ENCODE peak calls at places on chromosome 7, in five cellular contexts. One of them, this sample, is unnamed.
A peak's percentile ranks its signal among the peaks of the same experiment; 100 is the strongest.

GRCh38 chr7:85573346-85573745 is 386.5 kb upstream of the SEMA3D start:
- DNase-seq in H1: no peak
- DNase-seq in H9: no peak
- DNase-seq in neuronal stem cell: no peak
- DNase-seq in mesenchymal stem cell: no peak
- DNase-seq in this sample: no peak

GRCh38 chr7:47300472-47301021 is 281.4 kb downstream of the TNS3 start:
- DNase-seq in H1: peak; percentile 41
- DNase-seq in H9: no peak
- DNase-seq in neuronal stem cell: no peak
- DNase-seq in mesenchymal stem cell: no peak
- DNase-seq in this sample: no peak

GRCh38 chr7:48147078-48147591 is 24.1 kb upstream of the ABCA13 start:
- DNase-seq in H1: no peak
- DNase-seq in H9: peak; percentile 47
- DNase-seq in neuronal stem cell: no peak
- DNase-seq in mesenchymal stem cell: no peak
- DNase-seq in this sample: no peak

GRCh38 chr7:157516911-157517781 is 180.3 kb downstream of the DNAJB6 start:
- DNase-seq in H1: no peak
- DNase-seq in H9: no peak
- DNase-seq in neuronal stem cell: no peak
- DNase-seq in mesenchymal stem cell: no peak
- DNase-seq in this sample: no peak

GRCh38 chr7:135847242-135847641 is 98.6 kb upstream of the FAM180A start:
- DNase-seq in H1: no peak
- DNase-seq in H9: no peak
- DNase-seq in neuronal stem cell: no peak
- DNase-seq in mesenchymal stem cell: no peak
- DNase-seq in this sample: no peak

GRCh38 chr7:22378199-22378961 is 21.4 kb upstream of the RAPGEF5 start:
- DNase-seq in H1: no peak
- DNase-seq in H9: no peak
- DNase-seq in neuronal stem cell: no peak
- DNase-seq in mesenchymal stem cell: no peak
- DNase-seq in this sample: no peak

GRCh38 chr7:127657500-127657899 is 5.5 kb downstream of the SND1 start:
- DNase-seq in H1: no peak
- DNase-seq in H9: no peak
- DNase-seq in neuronal stem cell: no peak
- DNase-seq in mesenchymal stem cell: no peak
- DNase-seq in this sample: no peak

GRCh38 chr7:155298288-155298833 is 683 bp downstream of the INSIG1 start:
- DNase-seq in H1: no peak
- DNase-seq in H9: no peak
- DNase-seq in neuronal stem cell: no peak
- DNase-seq in mesenchymal stem cell: no peak
- DNase-seq in this sample: no peak

GRCh38 chr7:136637826-136638225 is 230.6 kb upstream of the CHRM2 start:
- DNase-seq in H1: no peak
- DNase-seq in H9: no peak
- DNase-seq in neuronal stem cell: no peak
- DNase-seq in mesenchymal stem cell: no peak
- DNase-seq in this sample: no peak

GRCh38 chr7:135368416-135369186 is 135.0 kb downstream of the STRA8 start:
- DNase-seq in H1: no peak
- DNase-seq in H9: no peak
- DNase-seq in neuronal stem cell: no peak
- DNase-seq in mesenchymal stem cell: no peak
- DNase-seq in this sample: no peak

GRCh38 chr7:114931656-114932011 is 9.7 kb downstream of the MDFIC start:
- DNase-seq in H1: no peak
- DNase-seq in H9: no peak
- DNase-seq in neuronal stem cell: no peak
- DNase-seq in mesenchymal stem cell: no peak
- DNase-seq in this sample: no peak

GRCh38 chr7:8133188-8133848 is 128.6 kb downstream of the ICA1 start:
- DNase-seq in H1: no peak
- DNase-seq in H9: no peak
- DNase-seq in neuronal stem cell: no peak
- DNase-seq in mesenchymal stem cell: no peak
- DNase-seq in this sample: no peak

GRCh38 chr7:98418636-98419315 is 17.9 kb upstream of the BAIAP2L1 start:
- DNase-seq in H1: no peak
- DNase-seq in H9: no peak
- DNase-seq in neuronal stem cell: no peak
- DNase-seq in mesenchymal stem cell: peak; percentile 96
- DNase-seq in this sample: peak; percentile 85

GRCh38 chr7:7103343-7104313 is 78.7 kb upstream of the C1GALT1 start:
- DNase-seq in H1: no peak
- DNase-seq in H9: no peak
- DNase-seq in neuronal stem cell: no peak
- DNase-seq in mesenchymal stem cell: peak; percentile 68
- DNase-seq in this sample: no peak

GRCh38 chr7:108454317-108454673 is 1.9 kb downstream of the NRCAM start:
- DNase-seq in H1: no peak
- DNase-seq in H9: no peak
- DNase-seq in neuronal stem cell: no peak
- DNase-seq in mesenchymal stem cell: no peak
- DNase-seq in this sample: no peak

GRCh38 chr7:11831383-11831726 is 643 bp downstream of the THSD7A start:
- DNase-seq in H1: no peak
- DNase-seq in H9: no peak
- DNase-seq in neuronal stem cell: no peak
- DNase-seq in mesenchymal stem cell: peak; percentile 39
- DNase-seq in this sample: peak; percentile 71

GRCh38 chr7:89049043-89049442 is 253.5 kb upstream of the TEX47 start:
- DNase-seq in H1: no peak
- DNase-seq in H9: no peak
- DNase-seq in neuronal stem cell: no peak
- DNase-seq in mesenchymal stem cell: no peak
- DNase-seq in this sample: no peak

GRCh38 chr7:49400891-49401550 is 372.4 kb upstream of the VWC2 start:
- DNase-seq in H1: no peak
- DNase-seq in H9: no peak
- DNase-seq in neuronal stem cell: no peak
- DNase-seq in mesenchymal stem cell: no peak
- DNase-seq in this sample: no peak

GRCh38 chr7:155299539-155300202 is 2.0 kb downstream of the INSIG1 start:
- DNase-seq in H1: no peak
- DNase-seq in H9: no peak
- DNase-seq in neuronal stem cell: no peak
- DNase-seq in mesenchymal stem cell: peak; percentile 40
- DNase-seq in this sample: no peak

GRCh38 chr7:95549818-95550529 is 46.3 kb downstream of the PDK4 start:
- DNase-seq in H1: no peak
- DNase-seq in H9: no peak
- DNase-seq in neuronal stem cell: no peak
- DNase-seq in mesenchymal stem cell: peak; percentile 81
- DNase-seq in this sample: peak; percentile 81

GRCh38 chr7:31788445-31788844 is 101.4 kb downstream of the PPP1R17 start:
- DNase-seq in H1: no peak
- DNase-seq in H9: no peak
- DNase-seq in neuronal stem cell: no peak
- DNase-seq in mesenchymal stem cell: peak; percentile 30
- DNase-seq in this sample: no peak

GRCh38 chr7:107017965-107018714 is 26.4 kb upstream of the PRKAR2B start:
- DNase-seq in H1: no peak
- DNase-seq in H9: no peak
- DNase-seq in neuronal stem cell: no peak
- DNase-seq in mesenchymal stem cell: no peak
- DNase-seq in this sample: no peak

GRCh38 chr7:101554584-101555268 is 74.4 kb downstream of the MYL10 start:
- DNase-seq in H1: no peak
- DNase-seq in H9: peak; percentile 14
- DNase-seq in neuronal stem cell: no peak
- DNase-seq in mesenchymal stem cell: no peak
- DNase-seq in this sample: no peak

GRCh38 chr7:29091121-29091601 is 55.2 kb downstream of the CPVL start:
- DNase-seq in H1: no peak
- DNase-seq in H9: no peak
- DNase-seq in neuronal stem cell: no peak
- DNase-seq in mesenchymal stem cell: no peak
- DNase-seq in this sample: no peak

GRCh38 chr7:50312589-50313162 is 8.2 kb downstream of the IKZF1 start:
- DNase-seq in H1: no peak
- DNase-seq in H9: no peak
- DNase-seq in neuronal stem cell: no peak
- DNase-seq in mesenchymal stem cell: no peak
- DNase-seq in this sample: no peak

GRCh38 chr7:41641006-41641714 is 61.7 kb downstream of the INHBA start:
- DNase-seq in H1: no peak
- DNase-seq in H9: no peak
- DNase-seq in neuronal stem cell: no peak
- DNase-seq in mesenchymal stem cell: no peak
- DNase-seq in this sample: no peak

GRCh38 chr7:112945046-112945445 is 141.6 kb downstream of the GPR85 start:
- DNase-seq in H1: no peak
- DNase-seq in H9: no peak
- DNase-seq in neuronal stem cell: no peak
- DNase-seq in mesenchymal stem cell: no peak
- DNase-seq in this sample: no peak

GRCh38 chr7:132514430-132514829 is 61.8 kb downstream of the PLXNA4 start:
- DNase-seq in H1: no peak
- DNase-seq in H9: no peak
- DNase-seq in neuronal stem cell: no peak
- DNase-seq in mesenchymal stem cell: no peak
- DNase-seq in this sample: no peak

GRCh38 chr7:158716802-158717201 is 12.2 kb upstream of the NCAPG2 start:
- DNase-seq in H1: no peak
- DNase-seq in H9: no peak
- DNase-seq in neuronal stem cell: no peak
- DNase-seq in mesenchymal stem cell: no peak
- DNase-seq in this sample: no peak

GRCh38 chr7:26653430-26653911 is 210.9 kb downstream of the SKAP2 start:
- DNase-seq in H1: no peak
- DNase-seq in H9: no peak
- DNase-seq in neuronal stem cell: no peak
- DNase-seq in mesenchymal stem cell: no peak
- DNase-seq in this sample: no peak

GRCh38 chr7:42744746-42745145 is 167.1 kb downstream of the C7orf25 start:
- DNase-seq in H1: no peak
- DNase-seq in H9: no peak
- DNase-seq in neuronal stem cell: no peak
- DNase-seq in mesenchymal stem cell: no peak
- DNase-seq in this sample: no peak

GRCh38 chr7:42742321-42742720 is 169.5 kb downstream of the C7orf25 start:
- DNase-seq in H1: no peak
- DNase-seq in H9: no peak
- DNase-seq in neuronal stem cell: no peak
- DNase-seq in mesenchymal stem cell: no peak
- DNase-seq in this sample: no peak

GRCh38 chr7:42747073-42747472 is 164.8 kb downstream of the C7orf25 start:
- DNase-seq in H1: no peak
- DNase-seq in H9: no peak
- DNase-seq in neuronal stem cell: no peak
- DNase-seq in mesenchymal stem cell: peak; percentile 22
- DNase-seq in this sample: no peak

GRCh38 chr7:42746226-42746625 is 165.6 kb downstream of the C7orf25 start:
- DNase-seq in H1: no peak
- DNase-seq in H9: no peak
- DNase-seq in neuronal stem cell: no peak
- DNase-seq in mesenchymal stem cell: no peak
- DNase-seq in this sample: no peak

DNA sequence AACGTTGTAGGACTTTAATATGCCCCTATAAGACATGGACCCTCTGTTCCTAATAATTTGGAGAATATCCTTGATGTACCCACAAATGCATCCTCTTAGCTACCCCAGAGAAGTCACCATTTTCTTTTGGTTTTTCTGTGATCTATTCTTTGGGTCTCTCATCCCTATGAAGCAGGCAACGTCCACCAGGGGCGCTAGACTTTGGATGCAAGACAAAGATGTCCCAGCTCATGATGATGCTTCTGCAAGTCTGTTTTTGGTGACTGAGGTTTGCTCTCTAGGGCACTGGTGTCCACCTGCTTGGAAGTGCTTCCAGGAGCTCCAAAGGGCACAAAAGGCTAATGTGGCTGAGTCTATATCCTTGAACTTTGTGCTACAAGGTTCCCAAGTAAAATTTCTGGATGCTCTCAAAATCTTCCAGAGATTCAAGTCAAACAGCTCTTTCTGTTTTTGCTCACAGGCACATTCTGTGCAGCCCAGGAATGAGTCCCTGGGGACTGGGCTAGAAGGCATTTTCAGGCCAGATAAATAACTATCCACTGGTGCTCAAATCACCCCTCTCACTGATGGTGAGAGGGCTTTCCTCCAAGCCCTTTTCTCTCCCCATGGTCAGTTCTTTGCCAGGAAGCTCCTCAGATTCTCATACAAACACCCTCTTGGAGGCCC is 166.4 kb downstream of the C7orf25 start:
- DNase-seq in H1: peak; percentile 85
- DNase-seq in H9: peak; percentile 63
- DNase-seq in neuronal stem cell: no peak
- DNase-seq in mesenchymal stem cell: peak; percentile 23
- DNase-seq in this sample: peak; percentile 60
- H2BK12ac ChIP-seq in H1: no peak overlapping the region
- H2BK12ac ChIP-seq in H9: no peak overlapping the region
- H2BK12ac ChIP-seq in neuronal stem cell: no peak overlapping the region
- H2BK12ac ChIP-seq in mesenchymal stem cell: no peak overlapping the region
- H2BK12ac ChIP-seq in this sample: no peak overlapping the region

GRCh38 chr7:149422914-149423285 is 38.0 kb downstream of the ZNF777 start:
- DNase-seq in H1: peak; percentile 78
- DNase-seq in H9: peak; percentile 56
- DNase-seq in neuronal stem cell: no peak
- DNase-seq in mesenchymal stem cell: no peak
- DNase-seq in this sample: no peak
- H2AFZ ChIP-seq in H1: peak overlapping the region; percentile 96
- H2AFZ ChIP-seq in H9: no peak overlapping the region
- H2AFZ ChIP-seq in neuronal stem cell: no peak overlapping the region
- H2AFZ ChIP-seq in mesenchymal stem cell: peak overlapping the region; percentile 96
- H2AFZ ChIP-seq in this sample: peak overlapping the region; percentile 99

DNA sequence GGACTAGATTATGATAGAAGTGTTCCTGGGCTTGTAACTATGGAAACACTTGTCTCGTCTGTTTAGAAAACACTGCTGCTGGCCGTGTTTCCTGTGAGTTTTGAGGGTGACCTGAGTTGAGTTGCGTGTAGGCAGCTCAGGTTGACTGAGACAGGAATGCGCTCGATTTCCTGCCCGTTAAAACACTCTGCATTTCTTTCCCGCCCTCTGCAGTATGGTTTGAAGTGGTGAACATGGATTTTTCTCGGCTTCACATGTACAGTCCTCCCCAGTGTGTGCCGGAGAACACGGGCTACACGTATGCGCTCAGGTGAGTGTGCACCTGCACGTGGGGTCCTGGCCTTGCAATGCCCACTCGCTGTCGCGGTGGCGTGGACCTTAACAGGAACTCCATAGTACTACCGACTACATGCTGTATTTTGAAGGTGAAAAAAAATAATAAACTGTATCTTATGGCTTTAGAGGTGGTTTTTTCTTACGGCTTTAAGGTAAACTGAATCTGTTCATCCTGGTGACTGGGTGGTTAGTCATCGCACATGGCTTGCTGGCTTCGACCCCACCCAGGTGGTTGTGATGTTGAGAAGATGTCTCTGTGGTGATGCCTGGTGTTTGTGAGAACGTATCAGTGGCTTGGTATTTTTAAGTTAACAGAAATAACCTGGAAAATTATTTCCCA is at the start of gene SUN1:
- DNase-seq in H1: no peak
- DNase-seq in H9: no peak
- DNase-seq in neuronal stem cell: no peak
- DNase-seq in mesenchymal stem cell: peak; percentile 93
- DNase-seq in this sample: peak; percentile 52
- H2BK5ac ChIP-seq in H1: peak within 1 kb of the TSS; percentile 61
- H2BK5ac ChIP-seq in H9: peak within 1 kb of the TSS; percentile 27
- H2BK5ac ChIP-seq in neuronal stem cell: no peak within 1 kb of the TSS
- H2BK5ac ChIP-seq in mesenchymal stem cell: peak within 1 kb of the TSS; percentile 36
- H2BK5ac ChIP-seq in this sample: peak within 1 kb of the TSS; percentile 64

GRCh38 chr7:27897001-27897400 is 157.0 kb downstream of the TAX1BP1 start:
- DNase-seq in H1: no peak
- DNase-seq in H9: no peak
- DNase-seq in neuronal stem cell: no peak
- DNase-seq in mesenchymal stem cell: peak; percentile 32
- DNase-seq in this sample: peak; percentile 41
- H2BK12ac ChIP-seq in H1: no peak overlapping the region
- H2BK12ac ChIP-seq in H9: no peak overlapping the region
- H2BK12ac ChIP-seq in neuronal stem cell: no peak overlapping the region
- H2BK12ac ChIP-seq in mesenchymal stem cell: no peak overlapping the region
- H2BK12ac ChIP-seq in this sample: no peak overlapping the region